ENCODE peak calls at places on chromosomes 13 and 19, in four cellular contexts. F, P, N and M are unnamed samples.

GRCh38 chr13:41130356-41130755 is 2.2 kb downstream of the KBTBD6 start:
- DNase-seq in P (no peak), F (no peak), N (no peak), M (no peak)

GRCh38 chr19:1616396-1616795 is 11.1 kb upstream of the UQCR11 start:
- DNase-seq in P (no peak), N (no peak), F (no peak), M (no peak)

GRCh38 chr13:28636677-28637317 is 22.1 kb upstream of the POMP start:
- DNase-seq in N (peak; percentile 58), F (peak; percentile 68), P (peak; percentile 43), M (peak; percentile 67)

GRCh38 chr19:55383789-55384575 is at the start of gene TMEM238:
- DNase-seq in F (no peak), P (peak; percentile 74), N (no peak), M (no peak)

GRCh38 chr19:30562981-30563380 is 190.8 kb downstream of the ZNF536 start:
- DNase-seq in N (no peak), F (no peak), P (no peak), M (no peak)

GRCh38 chr19:10565028-10565566 is 713 bp downstream of the KRI1 start:
- DNase-seq in P (peak; percentile 75), F (no peak), N (no peak), M (peak; percentile 60)

GRCh38 chr13:113187263-113187669 is 21.2 kb downstream of the PCID2 start:
- DNase-seq in N (peak; percentile 83), P (peak; percentile 61), F (no peak), M (peak; percentile 9)

GRCh38 chr19:38280030-38280921 is 15.9 kb downstream of the SPINT2 start:
- DNase-seq in F (no peak), P (no peak), N (no peak), M (no peak)

GRCh38 chr13:98372886-98373285 is 195.8 kb upstream of the RNF113B start:
- DNase-seq in P (no peak), N (no peak), F (no peak), M (peak; percentile 10)

GRCh38 chr13:111411186-111411858 is 90.9 kb downstream of the TEX29 start:
- DNase-seq in N (no peak), F (no peak), P (no peak), M (no peak)

GRCh38 chr13:23810842-23811241 is 78.4 kb downstream of the MIPEP start:
- DNase-seq in N (no peak), F (no peak), P (no peak), M (no peak)

GRCh38 chr19:2179095-2179494 is 15.4 kb downstream of the DOT1L start:
- DNase-seq in N (no peak), F (no peak), P (no peak), M (no peak)

GRCh38 chr19:1255186-1256161 is 7.1 kb downstream of the MIDN start:
- DNase-seq in P (no peak), F (no peak), N (no peak), M (no peak)

GRCh38 chr13:27044837-27045570 is 126.6 kb downstream of the USP12 start:
- DNase-seq in F (peak; percentile 33), N (no peak), P (no peak), M (no peak)

GRCh38 chr13:27041341-27041740 is 130.3 kb downstream of the USP12 start:
- DNase-seq in P (no peak), N (no peak), F (no peak), M (no peak)

GRCh38 chr13:27040826-27041108 is 130.8 kb downstream of the USP12 start:
- DNase-seq in P (no peak), F (no peak), N (no peak), M (no peak)

GRCh38 chr13:27039171-27039701 is 132.4 kb downstream of the USP12 start:
- DNase-seq in N (no peak), F (no peak), P (no peak), M (no peak)

GRCh38 chr13:27043013-27043412 is 128.6 kb downstream of the USP12 start:
- DNase-seq in P (no peak), F (no peak), N (peak; percentile 24), M (no peak)
- TF ChIP-seq SP1 in P (no peak), F (no peak), N (no peak), M (no peak)

DNA sequence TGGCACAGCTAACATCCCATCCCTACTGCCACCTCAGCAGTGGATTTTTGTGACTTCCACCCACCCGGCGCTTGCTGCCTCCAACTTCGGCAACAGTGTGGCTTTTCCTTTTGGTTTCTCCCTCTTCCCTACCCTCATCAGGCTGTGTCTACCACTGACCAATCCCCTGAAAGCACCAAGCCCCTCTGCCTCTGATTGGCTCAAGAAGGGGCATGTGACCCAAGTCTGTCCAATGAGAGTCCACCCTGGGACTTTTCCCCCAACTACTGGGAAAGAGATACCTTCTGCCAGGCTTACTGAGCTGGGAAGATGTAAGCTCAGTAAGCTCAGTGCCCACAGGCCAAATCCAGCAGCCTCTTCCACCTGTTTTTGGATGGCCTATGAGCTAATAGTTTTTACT is 5.8 kb downstream of the SMIM7 start:
- DNase-seq in F (no peak), N (peak; percentile 35), P (peak; percentile 73), M (peak; percentile 39)
- TF ChIP-seq FOXM1 in F (no peak), N (no peak), P (no peak), M (no peak)

GRCh38 chr13:43475135-43475534 is 311.6 kb downstream of the ENOX1 start:
- DNase-seq in N (no peak), F (no peak), P (no peak), M (no peak)
- TF ChIP-seq TARDBP in N (no peak), F (no peak), P (no peak), M (no peak)

GRCh38 chr19:40542197-40542859 is 34.3 kb upstream of the SHKBP1 start:
- DNase-seq in P (no peak), F (no peak), N (no peak), M (no peak)
- TF ChIP-seq SP1 in P (no peak), F (no peak), N (no peak), M (no peak)

DNA sequence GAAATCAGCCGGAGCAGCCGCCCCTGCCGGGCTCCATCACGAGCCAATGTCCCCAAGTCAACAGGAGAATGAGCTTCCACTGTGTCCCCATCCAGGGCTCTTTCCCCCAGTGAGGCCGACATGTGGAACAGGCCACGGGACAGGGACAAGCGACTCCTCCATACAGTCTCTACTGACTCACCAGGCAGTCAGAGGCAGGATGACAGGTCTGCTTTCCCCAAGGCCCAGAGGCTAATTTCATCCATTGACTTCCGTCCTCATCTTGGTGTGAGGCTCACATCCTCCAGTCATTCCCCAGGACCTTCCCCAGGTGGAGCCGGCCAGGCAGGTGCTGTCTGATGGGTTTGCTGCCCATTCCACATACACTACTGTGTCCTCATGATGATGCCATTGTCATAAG is 3.5 kb downstream of the CEACAM6 start:
- DNase-seq in P (no peak), N (no peak), F (no peak), M (no peak)
- TF ChIP-seq FOXM1 in P (no peak), N (no peak), F (no peak), M (no peak)

GRCh38 chr13:37531054-37531453 is 67.5 kb downstream of the POSTN start:
- DNase-seq in F (no peak), N (no peak), P (no peak), M (no peak)

GRCh38 chr13:37526710-37527446 is 71.7 kb downstream of the POSTN start:
- DNase-seq in P (no peak), F (no peak), N (no peak), M (no peak)
- TF ChIP-seq TARDBP in P (no peak), F (no peak), N (no peak), M (no peak)

DNA sequence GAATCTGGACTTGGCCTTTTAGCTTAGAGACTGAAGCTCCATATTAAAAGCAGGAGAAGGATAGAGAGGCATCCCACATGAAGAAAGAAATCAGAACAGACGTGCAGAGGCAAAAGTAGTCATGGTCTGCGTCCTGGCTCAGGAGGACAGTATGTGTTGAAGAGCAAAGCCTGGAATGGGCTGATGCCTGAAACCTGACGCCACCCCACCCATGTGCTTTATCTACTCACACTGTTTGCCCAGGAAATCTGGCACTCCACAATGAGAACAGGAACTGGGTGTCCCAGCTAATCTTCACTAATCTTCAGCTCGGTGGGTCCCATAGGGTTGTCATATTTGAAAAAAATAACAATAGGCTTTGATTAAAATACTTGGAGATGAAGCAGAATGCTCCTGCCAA is 549.0 kb upstream of the GPC6 start:
- DNase-seq in P (no peak), F (no peak), N (no peak), M (peak; percentile 37)
- TF ChIP-seq SP1 in P (no peak), F (no peak), N (no peak), M (no peak)

DNA sequence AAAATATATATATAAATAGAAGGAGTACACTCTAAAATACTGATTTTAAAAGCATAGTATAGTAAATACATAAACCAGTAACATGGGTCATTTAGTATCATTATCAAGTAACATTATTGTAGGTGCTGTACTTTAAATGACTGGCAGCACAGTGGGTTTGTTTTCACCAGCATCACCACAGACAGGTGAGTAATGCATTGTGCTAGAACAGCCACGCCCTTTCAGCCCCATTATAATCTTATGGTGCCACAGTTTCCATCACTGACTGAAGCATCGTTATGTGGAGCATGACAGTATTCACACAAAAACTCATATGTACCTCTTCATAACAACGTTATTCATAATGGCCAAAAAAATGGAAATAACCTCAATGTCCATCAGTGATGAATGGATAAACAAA is 88.3 kb downstream of the DHRS12 start:
- DNase-seq in N (no peak), F (no peak), P (no peak), M (no peak)
- TF ChIP-seq FOXM1 in N (no peak), F (no peak), P (no peak), M (no peak)

GRCh38 chr13:36193151-36193855 is 21.1 kb downstream of the SOHLH2 start:
- DNase-seq in F (no peak), P (no peak), N (no peak), M (no peak)
- TF ChIP-seq TARDBP in F (no peak), P (no peak), N (no peak), M (no peak)